ENCODE peak calls at places on chromosomes 3 and 15, in four cellular contexts. One of them, this sample, is unnamed.

GRCh38 chr3:112610121-112610520 is 30.8 kb downstream of the CCDC80 start:
- DNase-seq in T-helper 1 cell: no peak
- DNase-seq in NCI-H226: no peak
- DNase-seq in GM04504: peak
- DNase-seq in this sample: no peak

GRCh38 chr15:58923284-58923683 is 10.2 kb downstream of the SLTM start:
- DNase-seq in T-helper 1 cell: no peak
- DNase-seq in NCI-H226: peak
- DNase-seq in GM04504: no peak
- DNase-seq in this sample: no peak

GRCh38 chr15:80856809-80857377 is 77.7 kb downstream of the CEMIP start:
- DNase-seq in GM04504: no peak
- DNase-seq in T-helper 1 cell: no peak
- DNase-seq in NCI-H226: no peak
- DNase-seq in this sample: no peak

GRCh38 chr15:88701561-88702095 is 62.8 kb downstream of the ISG20 start:
- DNase-seq in NCI-H226: no peak
- DNase-seq in GM04504: no peak
- DNase-seq in T-helper 1 cell: no peak
- DNase-seq in this sample: peak

GRCh38 chr3:172171396-172172075 is 132.2 kb downstream of the FNDC3B start:
- DNase-seq in T-helper 1 cell: no peak
- DNase-seq in GM04504: no peak
- DNase-seq in NCI-H226: no peak
- DNase-seq in this sample: no peak

GRCh38 chr15:52257734-52258062 is 37.9 kb downstream of the MYO5C start:
- DNase-seq in GM04504: peak
- DNase-seq in T-helper 1 cell: no peak
- DNase-seq in NCI-H226: no peak
- DNase-seq in this sample: no peak

GRCh38 chr15:66084704-66085103 is 168.8 kb downstream of the MEGF11 start:
- DNase-seq in GM04504: no peak
- DNase-seq in T-helper 1 cell: no peak
- DNase-seq in NCI-H226: no peak
- DNase-seq in this sample: no peak

GRCh38 chr3:156938724-156939123 is 112.6 kb downstream of the LEKR1 start:
- DNase-seq in T-helper 1 cell: no peak
- DNase-seq in NCI-H226: no peak
- DNase-seq in GM04504: no peak
- DNase-seq in this sample: no peak

GRCh38 chr15:85598203-85598602 is 196.5 kb downstream of the KLHL25 start:
- DNase-seq in NCI-H226: no peak
- DNase-seq in GM04504: no peak
- DNase-seq in T-helper 1 cell: no peak
- DNase-seq in this sample: no peak

GRCh38 chr15:95875141-95875643 is 455.3 kb upstream of the NR2F2 start:
- DNase-seq in GM04504: no peak
- DNase-seq in T-helper 1 cell: no peak
- DNase-seq in NCI-H226: peak
- DNase-seq in this sample: peak

GRCh38 chr3:111285691-111286090 is 214.1 kb downstream of the NECTIN3 start:
- DNase-seq in GM04504: no peak
- DNase-seq in T-helper 1 cell: no peak
- DNase-seq in NCI-H226: no peak
- DNase-seq in this sample: no peak

GRCh38 chr3:9947025-9947995 is 4.9 kb downstream of the PRRT3 start:
- DNase-seq in NCI-H226: no peak
- DNase-seq in GM04504: peak
- DNase-seq in T-helper 1 cell: no peak
- DNase-seq in this sample: no peak

GRCh38 chr3:71202848-71203390 is 380.6 kb downstream of the FOXP1 start:
- DNase-seq in GM04504: no peak
- DNase-seq in NCI-H226: no peak
- DNase-seq in T-helper 1 cell: no peak
- DNase-seq in this sample: no peak

GRCh38 chr15:63576441-63576840 is 20.7 kb upstream of the FBXL22 start:
- DNase-seq in GM04504: no peak
- DNase-seq in NCI-H226: no peak
- DNase-seq in T-helper 1 cell: no peak
- DNase-seq in this sample: no peak

GRCh38 chr3:139909836-139910235 is 25.1 kb upstream of the CLSTN2 start:
- DNase-seq in T-helper 1 cell: no peak
- DNase-seq in NCI-H226: no peak
- DNase-seq in GM04504: no peak
- DNase-seq in this sample: no peak

GRCh38 chr15:38266247-38266996 is 13.8 kb downstream of the SPRED1 start:
- DNase-seq in T-helper 1 cell: no peak
- DNase-seq in NCI-H226: no peak
- DNase-seq in GM04504: no peak
- DNase-seq in this sample: no peak

GRCh38 chr3:44969170-44969569 is 6.8 kb downstream of the ZDHHC3 start:
- DNase-seq in T-helper 1 cell: no peak
- DNase-seq in GM04504: no peak
- DNase-seq in NCI-H226: no peak
- DNase-seq in this sample: no peak

GRCh38 chr3:159032311-159032710 is 230.5 kb downstream of the MFSD1 start:
- DNase-seq in T-helper 1 cell: no peak
- DNase-seq in NCI-H226: peak
- DNase-seq in GM04504: no peak
- DNase-seq in this sample: no peak

GRCh38 chr3:71565976-71566375 is 17.6 kb downstream of the FOXP1 start:
- DNase-seq in GM04504: no peak
- DNase-seq in NCI-H226: no peak
- DNase-seq in T-helper 1 cell: no peak
- DNase-seq in this sample: no peak

GRCh38 chr3:118806423-118806822 is 228.2 kb downstream of the IGSF11 start:
- DNase-seq in NCI-H226: no peak
- DNase-seq in GM04504: no peak
- DNase-seq in T-helper 1 cell: no peak
- DNase-seq in this sample: no peak